ENCODE peak calls at places on chromosomes 2 and 18, in four cellular contexts. One of them, this sample, is unnamed.

GRCh38 chr2:12412898-12413305 is 303.8 kb upstream of the TRIB2 start:
- DNase-seq in neural crest cell: no peak
- DNase-seq in lower lobe of right lung: no peak
- DNase-seq in adrenal gland: no peak
- DNase-seq in this sample: no peak

GRCh38 chr2:39991298-39991697 is 212.2 kb upstream of the THUMPD2 start:
- DNase-seq in lower lobe of right lung: no peak
- DNase-seq in adrenal gland: no peak
- DNase-seq in neural crest cell: no peak
- DNase-seq in this sample: no peak

GRCh38 chr2:174254267-174254666 is 5.9 kb upstream of the OLA1 start:
- DNase-seq in adrenal gland: no peak
- DNase-seq in neural crest cell: no peak
- DNase-seq in lower lobe of right lung: no peak
- DNase-seq in this sample: no peak

GRCh38 chr2:128263902-128264331 is 54.8 kb downstream of the HS6ST1 start:
- DNase-seq in neural crest cell: no peak
- DNase-seq in adrenal gland: no peak
- DNase-seq in lower lobe of right lung: no peak
- DNase-seq in this sample: no peak

GRCh38 chr2:2919574-2920365 is 457.8 kb downstream of the EIPR1 start:
- DNase-seq in adrenal gland: no peak
- DNase-seq in lower lobe of right lung: no peak
- DNase-seq in neural crest cell: no peak
- DNase-seq in this sample: no peak

GRCh38 chr2:120804446-120804845 is 68.8 kb downstream of the GLI2 start:
- DNase-seq in lower lobe of right lung: no peak
- DNase-seq in neural crest cell: no peak
- DNase-seq in adrenal gland: no peak
- DNase-seq in this sample: no peak

GRCh38 chr18:44246001-44246400 is 434.7 kb upstream of the SETBP1 start:
- DNase-seq in neural crest cell: no peak
- DNase-seq in adrenal gland: no peak
- DNase-seq in lower lobe of right lung: no peak
- DNase-seq in this sample: no peak

GRCh38 chr2:162058973-162059668 is 14.9 kb downstream of the DPP4 start:
- DNase-seq in neural crest cell: no peak
- DNase-seq in lower lobe of right lung: no peak
- DNase-seq in adrenal gland: no peak
- DNase-seq in this sample: no peak

GRCh38 chr2:232276084-232276738 is 102.3 kb upstream of the ALPP start:
- DNase-seq in lower lobe of right lung: no peak
- DNase-seq in neural crest cell: no peak
- DNase-seq in adrenal gland: no peak
- DNase-seq in this sample: no peak

GRCh38 chr18:42030586-42031182 is 75.7 kb downstream of the PIK3C3 start:
- DNase-seq in adrenal gland: peak
- DNase-seq in lower lobe of right lung: no peak
- DNase-seq in neural crest cell: peak
- DNase-seq in this sample: no peak

GRCh38 chr2:167133614-167134013 is 245.3 kb downstream of the XIRP2 start:
- DNase-seq in adrenal gland: no peak
- DNase-seq in lower lobe of right lung: no peak
- DNase-seq in neural crest cell: no peak
- DNase-seq in this sample: no peak

DNA sequence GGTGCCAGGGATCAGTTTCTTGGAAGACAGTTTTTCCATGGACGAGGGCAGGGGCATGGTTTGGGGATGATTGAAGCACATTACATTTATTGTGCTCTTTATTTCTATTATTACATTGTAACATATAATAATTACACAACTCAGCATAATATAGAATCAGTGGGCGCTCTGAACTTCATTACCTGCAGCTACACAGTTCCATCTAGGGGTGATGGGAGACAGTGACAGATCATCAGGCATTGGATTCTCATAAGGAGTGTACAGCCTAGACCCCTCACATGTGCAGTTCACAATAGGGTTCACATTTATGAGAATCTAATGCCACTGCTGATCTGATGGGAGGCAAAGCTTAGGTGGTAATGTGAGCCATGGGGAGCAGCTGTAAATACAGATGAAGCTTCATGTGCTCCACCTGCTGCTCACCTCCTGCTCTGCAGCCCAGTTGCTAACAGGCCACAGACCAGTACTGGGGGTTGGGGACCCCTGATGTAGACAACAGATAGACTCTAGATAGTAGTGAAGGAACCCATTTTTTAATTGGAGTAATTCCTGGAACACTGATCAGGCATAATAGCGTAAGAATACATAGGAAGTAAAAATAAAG is 41.5 kb upstream of the MC4R start:
- DNase-seq in neural crest cell: no peak
- DNase-seq in adrenal gland: no peak
- DNase-seq in lower lobe of right lung: no peak
- DNase-seq in this sample: no peak
- TF ChIP-seq CTCF in neural crest cell: peak
- TF ChIP-seq CTCF in adrenal gland: peak
- TF ChIP-seq CTCF in lower lobe of right lung: peak
- TF ChIP-seq CTCF in this sample: no peak

GRCh38 chr2:177212106-177212894 is at the start of gene HNRNPA3:
- DNase-seq in neural crest cell: peak
- DNase-seq in lower lobe of right lung: peak
- DNase-seq in adrenal gland: peak
- DNase-seq in this sample: peak
- TF ChIP-seq CTCF in neural crest cell: no peak
- TF ChIP-seq CTCF in lower lobe of right lung: peak
- TF ChIP-seq CTCF in adrenal gland: peak
- TF ChIP-seq CTCF in this sample: no peak

GRCh38 chr2:17877811-17878221 is 651 bp upstream of the KCNS3 start:
- DNase-seq in neural crest cell: peak
- DNase-seq in adrenal gland: no peak
- DNase-seq in lower lobe of right lung: peak
- DNase-seq in this sample: no peak

GRCh38 chr2:17876590-17876989 is 1.9 kb upstream of the KCNS3 start:
- DNase-seq in neural crest cell: no peak
- DNase-seq in adrenal gland: no peak
- DNase-seq in lower lobe of right lung: no peak
- DNase-seq in this sample: no peak

GRCh38 chr2:17878222-17879136 is at the start of gene KCNS3:
- DNase-seq in neural crest cell: peak
- DNase-seq in adrenal gland: peak
- DNase-seq in lower lobe of right lung: peak
- DNase-seq in this sample: peak

GRCh38 chr2:17879913-17880274 is 1.4 kb downstream of the KCNS3 start:
- DNase-seq in adrenal gland: no peak
- DNase-seq in neural crest cell: no peak
- DNase-seq in lower lobe of right lung: no peak
- DNase-seq in this sample: no peak

DNA sequence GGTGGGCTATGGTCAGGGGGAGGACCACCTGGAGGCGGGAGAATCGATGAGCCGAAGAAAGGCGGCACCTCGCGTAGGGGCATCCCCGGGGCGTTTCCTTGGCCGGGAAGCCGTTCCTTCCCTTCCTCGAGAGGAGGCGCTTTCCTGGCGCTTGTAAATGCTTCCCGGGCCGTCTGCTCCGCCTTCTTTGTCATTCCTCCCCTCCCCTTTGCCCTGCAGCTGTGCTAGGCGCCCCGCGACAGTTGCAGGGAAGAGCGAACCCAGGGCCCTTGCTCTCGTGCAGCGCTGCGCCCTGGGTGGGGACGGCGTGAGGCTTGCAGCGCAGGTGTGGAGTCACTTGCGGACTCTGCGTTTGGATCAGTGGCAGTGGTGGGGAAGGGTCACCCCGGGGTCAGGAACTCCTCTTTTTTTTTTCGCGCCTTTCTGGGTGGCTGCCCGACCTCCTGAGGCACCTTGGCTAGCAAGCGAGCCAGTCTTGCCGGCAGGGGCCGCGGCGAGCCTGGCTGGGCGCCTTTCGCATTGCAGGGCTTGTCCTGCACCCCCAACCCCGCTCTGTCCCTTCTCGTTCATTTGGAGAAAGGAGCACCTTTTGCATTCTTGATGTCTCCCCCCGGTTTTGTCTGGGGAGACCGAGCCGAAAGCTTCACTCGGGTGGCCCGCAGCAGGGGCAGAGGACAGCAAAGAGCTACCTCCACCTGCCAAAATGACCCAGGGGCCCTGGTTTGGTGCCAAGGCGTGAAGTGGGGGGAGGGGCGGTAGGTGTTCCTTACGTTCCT is 858 bp downstream of the KCNS3 start:
- DNase-seq in adrenal gland: peak
- DNase-seq in neural crest cell: peak
- DNase-seq in lower lobe of right lung: peak
- DNase-seq in this sample: peak
- TF ChIP-seq CTCF in adrenal gland: no peak
- TF ChIP-seq CTCF in neural crest cell: peak
- TF ChIP-seq CTCF in lower lobe of right lung: peak
- TF ChIP-seq CTCF in this sample: peak

DNA sequence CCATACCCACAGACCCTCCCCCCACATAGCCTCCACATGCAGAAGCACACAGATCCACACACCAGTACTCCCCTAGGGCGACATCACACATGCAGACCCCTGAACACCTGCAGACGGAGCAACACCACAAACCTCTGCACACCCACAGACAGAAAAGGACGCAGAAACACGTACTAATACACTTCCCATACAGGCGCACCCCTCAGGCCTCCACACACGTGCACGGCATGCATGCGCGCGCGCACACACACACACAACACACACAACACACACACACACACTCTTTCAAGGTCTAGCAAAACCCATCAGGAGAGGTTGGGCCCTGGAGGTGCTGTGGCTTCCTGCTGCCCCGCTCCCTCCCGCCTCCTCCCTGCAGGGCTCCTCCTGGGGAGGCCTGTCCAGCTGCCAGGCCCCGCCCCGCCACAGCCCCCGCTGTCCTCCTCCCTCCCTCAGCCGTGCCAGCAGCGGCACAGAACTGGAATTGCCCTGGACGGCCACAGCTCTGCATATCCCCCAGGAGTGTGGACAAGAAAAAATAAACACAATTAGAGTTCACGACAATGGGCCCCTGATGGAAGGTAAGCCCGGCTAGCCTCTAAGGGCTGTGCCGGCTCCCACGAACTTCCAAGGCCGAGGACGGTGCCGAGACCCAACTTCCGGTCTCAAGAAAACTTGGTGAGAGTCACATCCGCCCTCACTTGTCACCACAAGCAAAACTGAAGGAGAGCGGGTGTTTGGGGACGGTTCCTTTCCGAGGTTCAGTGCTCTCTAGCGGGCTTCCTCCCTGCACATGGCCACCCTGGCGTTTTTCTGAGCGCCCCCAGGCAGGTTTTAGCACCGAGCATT is 6.8 kb downstream of the ZFP36L2 start:
- DNase-seq in neural crest cell: peak
- DNase-seq in lower lobe of right lung: peak
- DNase-seq in adrenal gland: peak
- DNase-seq in this sample: peak
- TF ChIP-seq CTCF in neural crest cell: no peak
- TF ChIP-seq CTCF in lower lobe of right lung: peak
- TF ChIP-seq CTCF in adrenal gland: no peak
- TF ChIP-seq CTCF in this sample: no peak